ENCODE peak calls at places on chromosomes 16 and 17, in ten cellular contexts. C is heart left ventricle; O is fibroblast of lung; G is aorta; Q is GM12865; K is OCI-LY7; U is BJ; H is tibial artery; D is CD8-positive, alpha-beta T cell; J is right lobe of liver. P is an unnamed sample.

GRCh38 chr17:12388206-12388605 is 277.5 kb upstream of the MYOCD start:
- DNase-seq in C (no peak), D (no peak), Q (no peak), K (no peak), H (no peak), O (peak), J (no peak), U (peak), G (no peak), P (peak)

GRCh38 chr16:82954224-82954929 is 327.6 kb downstream of the CDH13 start:
- DNase-seq in H (no peak), J (no peak), C (no peak), Q (no peak), K (no peak), D (no peak), U (no peak), G (no peak), O (peak), P (no peak)

GRCh38 chr17:50163846-50164696 is 1.7 kb upstream of the SGCA start:
- DNase-seq in D (no peak), H (no peak), U (no peak), C (no peak), J (peak), G (peak), K (no peak), O (no peak), Q (peak), P (no peak)

GRCh38 chr16:3646348-3646920 is 8.1 kb upstream of the DNASE1 start:
- DNase-seq in G (peak), C (no peak), O (no peak), D (no peak), Q (no peak), H (no peak), K (no peak), J (no peak), U (no peak), P (no peak)

GRCh38 chr16:90046122-90046970 is 27.1 kb upstream of the DBNDD1 start:
- DNase-seq in C (no peak), Q (no peak), J (no peak), O (no peak), K (no peak), U (no peak), G (peak), D (no peak), H (no peak), P (no peak)

GRCh38 chr16:26569793-26570192 is 496.9 kb upstream of the C16orf82 start:
- DNase-seq in C (no peak), O (no peak), Q (peak), J (no peak), G (no peak), K (peak), U (no peak), H (no peak), D (no peak), P (no peak)

GRCh38 chr16:22322021-22322471 is 24.8 kb downstream of the POLR3E start:
- DNase-seq in U (no peak), D (no peak), G (no peak), Q (no peak), J (no peak), H (no peak), C (no peak), K (no peak), O (no peak), P (no peak)

GRCh38 chr17:41163828-41164227 is 3.3 kb upstream of the KRTAP4-4 start:
- DNase-seq in U (no peak), Q (no peak), D (no peak), G (no peak), J (no peak), C (no peak), H (no peak), K (no peak), O (peak), P (no peak)

GRCh38 chr16:27083861-27084261 is 17.1 kb downstream of the C16orf82 start:
- DNase-seq in K (peak), H (no peak), J (no peak), Q (no peak), C (no peak), G (no peak), D (no peak), U (no peak), O (no peak), P (no peak)

GRCh38 chr16:64791756-64792155 is 330.1 kb downstream of the CDH11 start:
- DNase-seq in J (no peak), K (no peak), D (no peak), O (peak), G (no peak), Q (no peak), U (no peak), C (no peak), H (no peak), P (peak)

GRCh38 chr16:21279501-21279900 is 1.4 kb upstream of the CRYM start:
- DNase-seq in U (no peak), O (peak), D (no peak), J (no peak), K (no peak), G (no peak), C (no peak), Q (no peak), H (no peak), P (no peak)

GRCh38 chr16:21277045-21277926 is 804 bp downstream of the CRYM start:
- DNase-seq in D (no peak), O (no peak), K (no peak), U (no peak), J (no peak), C (no peak), Q (no peak), H (no peak), G (no peak), P (no peak)

GRCh38 chr16:21275529-21275928 is 2.6 kb downstream of the CRYM start:
- DNase-seq in O (no peak), H (no peak), G (no peak), C (no peak), D (no peak), Q (no peak), U (no peak), J (no peak), K (no peak), P (no peak)

GRCh38 chr16:21276090-21276489 is 2.0 kb downstream of the CRYM start:
- DNase-seq in H (no peak), D (no peak), U (no peak), G (no peak), K (peak), C (no peak), Q (peak), J (no peak), O (no peak), P (no peak)

DNA sequence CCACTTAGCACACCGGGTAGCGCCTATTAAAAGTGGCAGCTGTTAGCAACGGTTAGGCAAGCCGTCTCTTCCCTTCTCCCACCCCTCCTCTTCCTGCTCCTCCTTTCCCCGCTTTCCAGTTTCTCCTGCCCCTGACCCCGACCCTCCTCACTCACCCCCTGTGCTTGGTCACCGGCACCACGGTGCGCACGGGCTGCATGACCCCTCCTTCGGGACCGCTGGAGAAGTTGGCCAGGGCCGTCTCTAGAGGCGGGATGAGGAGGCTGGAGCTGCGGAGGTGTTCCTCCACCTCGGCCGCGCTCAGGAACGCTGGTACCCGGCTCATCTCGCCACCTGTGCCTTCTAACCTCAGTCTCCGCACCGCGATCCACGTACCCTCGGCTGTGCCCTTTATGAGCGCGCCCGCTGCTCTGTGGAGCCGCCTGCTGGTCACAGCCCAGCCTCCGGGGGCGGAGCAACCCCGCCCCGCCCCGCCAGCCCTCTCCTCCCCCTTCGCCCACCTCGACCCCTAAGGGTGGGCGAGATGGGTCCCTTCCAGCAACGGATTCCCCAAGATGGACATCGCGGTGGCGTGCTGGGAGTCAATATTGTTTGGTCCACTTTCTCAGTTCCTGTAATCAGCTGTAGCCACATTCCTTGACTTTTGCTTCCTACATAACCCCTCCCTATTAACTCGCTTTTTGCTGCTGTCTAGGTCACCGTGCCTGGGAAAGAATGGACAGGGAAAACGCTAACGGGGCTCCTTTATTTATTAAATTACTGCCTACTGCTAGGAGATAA is at the start of gene CRYM:
- DNase-seq in K (peak), H (peak), D (no peak), U (no peak), Q (peak), C (peak), G (peak), O (no peak), J (peak), P (no peak)
- H3K4me3 ChIP-seq in K (peak), H (peak), D (no peak), U (peak), Q (peak), C (peak), G (peak), O (peak), J (peak), P (peak)

GRCh38 chr16:2471653-2472487 is 773 bp downstream of the NTN3 start:
- DNase-seq in J (peak), C (peak), G (no peak), U (no peak), D (no peak), H (no peak), O (no peak), K (no peak), Q (no peak), P (no peak)
- H3K4me3 ChIP-seq in J (peak), C (peak), G (no peak), U (peak), D (no peak), H (no peak), O (no peak), K (peak), Q (no peak), P (peak)

GRCh38 chr17:60522889-60523626 is 3.0 kb downstream of the APPBP2 start:
- DNase-seq in O (no peak), J (no peak), G (no peak), U (no peak), D (no peak), C (no peak), H (no peak), Q (no peak), K (no peak), P (no peak)
- H3K4me3 ChIP-seq in O (peak), J (no peak), G (no peak), U (no peak), D (no peak), C (no peak), H (no peak), Q (no peak), K (no peak), P (no peak)

GRCh38 chr17:47423406-47424295 is 99.9 kb downstream of the EFCAB13 start:
- DNase-seq in J (peak), G (peak), Q (peak), H (no peak), U (no peak), C (peak), O (peak), D (no peak), K (no peak), P (no peak)
- H3K4me3 ChIP-seq in J (peak), G (peak), Q (peak), H (peak), U (peak), C (peak), O (peak), D (peak), K (no peak), P (peak)

GRCh38 chr17:17726721-17727060 is 45.4 kb downstream of the RAI1 start:
- DNase-seq in H (no peak), K (no peak), C (no peak), G (no peak), J (no peak), Q (no peak), D (no peak), U (no peak), O (no peak), P (no peak)

GRCh38 chr17:17724307-17724921 is 43.2 kb downstream of the RAI1 start:
- DNase-seq in O (peak), H (no peak), C (peak), Q (peak), J (peak), K (no peak), D (no peak), G (no peak), U (no peak), P (no peak)

GRCh38 chr17:17727111-17727659 is 45.9 kb downstream of the RAI1 start:
- DNase-seq in H (no peak), D (no peak), O (no peak), G (no peak), K (no peak), C (no peak), U (no peak), Q (no peak), J (no peak), P (no peak)

GRCh38 chr17:17724991-17725852 is 44.0 kb downstream of the RAI1 start:
- DNase-seq in K (no peak), D (no peak), Q (no peak), H (no peak), U (no peak), O (no peak), C (no peak), J (peak), G (no peak), P (no peak)

GRCh38 chr17:17725853-17726720 is 44.8 kb downstream of the RAI1 start:
- DNase-seq in C (no peak), U (no peak), D (no peak), O (no peak), J (peak), K (no peak), H (no peak), Q (no peak), G (no peak), P (no peak)
- H3K4me3 ChIP-seq in C (no peak), U (no peak), D (peak), O (no peak), J (no peak), K (no peak), H (no peak), Q (no peak), G (no peak), P (no peak)

GRCh38 chr17:1712271-1712670 is 2.1 kb upstream of the TLCD2 start:
- DNase-seq in Q (no peak), O (no peak), G (no peak), C (no peak), H (no peak), D (no peak), U (no peak), J (no peak), K (no peak), P (no peak)

GRCh38 chr17:1714980-1715802 is 5.0 kb upstream of the TLCD2 start:
- DNase-seq in H (peak), G (peak), Q (no peak), J (peak), D (no peak), C (peak), O (peak), K (no peak), U (peak), P (peak)

GRCh38 chr17:1714488-1714979 is 4.4 kb upstream of the TLCD2 start:
- DNase-seq in H (peak), O (peak), Q (no peak), J (peak), G (peak), U (peak), K (no peak), D (no peak), C (peak), P (peak)

GRCh38 chr17:1713160-1713877 is 3.1 kb upstream of the TLCD2 start:
- DNase-seq in Q (no peak), H (no peak), K (no peak), C (no peak), D (no peak), O (peak), G (no peak), U (no peak), J (no peak), P (no peak)

DNA sequence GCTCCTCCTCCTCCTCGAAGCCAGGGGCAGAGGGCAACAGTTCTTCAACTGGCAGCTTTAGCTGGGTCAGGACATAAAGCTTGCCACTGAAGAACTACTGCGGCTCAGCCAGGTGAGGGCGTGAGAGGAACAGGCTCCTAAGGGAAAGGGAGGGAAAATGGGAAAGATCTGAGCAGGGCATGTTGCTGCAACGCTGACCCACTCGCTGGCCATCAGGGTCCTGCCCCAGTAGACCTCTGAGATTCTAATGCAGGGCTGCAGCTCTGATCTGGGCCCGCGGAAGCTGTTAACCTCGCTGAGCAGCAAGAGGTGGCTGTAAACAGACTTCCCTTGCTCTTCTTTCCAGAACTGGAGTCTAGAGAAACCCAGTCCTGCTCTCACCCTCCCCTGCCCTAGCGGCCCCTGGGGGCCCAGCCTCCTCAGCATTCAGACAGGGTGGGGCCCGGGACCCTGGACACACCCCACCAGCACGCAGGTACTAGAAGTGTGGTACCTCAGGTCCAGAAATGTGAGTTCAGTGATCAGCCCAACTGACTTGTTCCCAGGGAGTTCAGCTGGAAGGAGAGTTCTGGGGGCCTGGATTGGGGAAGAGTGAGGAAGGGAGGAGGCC is 3.8 kb upstream of the TLCD2 start:
- DNase-seq in U (no peak), H (no peak), C (no peak), O (peak), K (no peak), D (no peak), G (no peak), J (peak), Q (no peak), P (no peak)
- H3K4me3 ChIP-seq in U (peak), H (peak), C (peak), O (peak), K (no peak), D (no peak), G (peak), J (peak), Q (no peak), P (peak)

DNA sequence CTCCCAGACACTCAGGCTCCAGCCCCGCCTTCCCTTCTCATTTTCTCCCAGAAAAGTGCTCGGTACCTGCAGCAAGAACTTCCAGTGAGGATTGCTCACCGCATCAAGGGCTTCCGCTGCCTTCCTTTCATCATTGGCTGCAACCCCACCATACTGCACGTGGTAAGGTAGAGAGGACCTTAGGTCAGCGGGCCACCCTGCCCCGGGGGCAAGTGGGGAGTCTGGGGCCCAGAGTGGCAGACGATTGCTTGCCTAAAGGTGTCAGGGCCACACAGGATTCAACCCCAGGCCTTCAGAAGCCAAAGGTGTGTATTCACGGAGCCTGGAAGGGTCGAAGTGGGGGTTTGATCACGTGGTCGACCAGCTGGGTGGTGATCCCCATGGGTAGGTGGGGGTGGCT is 1.4 kb downstream of the BCKDK start:
- DNase-seq in J (no peak), C (no peak), O (no peak), H (no peak), K (no peak), D (no peak), Q (no peak), U (no peak), G (no peak), P (no peak)
- H3K4me3 ChIP-seq in J (no peak), C (no peak), O (no peak), H (no peak), K (no peak), D (no peak), Q (no peak), U (no peak), G (no peak), P (peak)